ENCODE peak calls at places on chromosomes 1 and 21, in five cellular contexts. K, W, N, H and E are unnamed samples.

GRCh38 chr1:32773764-32774463 is 43.2 kb downstream of the YARS1 start:
- DNase-seq in H (no peak), K (no peak), W (no peak), N (peak), E (no peak)

GRCh38 chr1:160351629-160352028 is 8.4 kb downstream of the NCSTN start:
- DNase-seq in H (no peak), N (no peak), W (no peak), K (no peak), E (no peak)

GRCh38 chr1:147808025-147808424 is 47.6 kb upstream of the GJA5 start:
- DNase-seq in K (no peak), H (no peak), N (peak), W (no peak), E (no peak)

GRCh38 chr1:117237701-117238413 is 27.1 kb upstream of the VTCN1 start:
- DNase-seq in K (no peak), W (no peak), H (no peak), N (no peak), E (no peak)

GRCh38 chr1:11638121-11638520 is 16.1 kb downstream of the FBXO2 start:
- DNase-seq in W (no peak), H (no peak), K (no peak), N (no peak), E (no peak)

GRCh38 chr21:45655071-45655470 is 11.5 kb downstream of the PCBP3 start:
- DNase-seq in K (no peak), N (no peak), H (no peak), W (no peak), E (no peak)

GRCh38 chr1:119340861-119341261 is 27.7 kb upstream of the HAO2 start:
- DNase-seq in W (no peak), H (no peak), K (no peak), N (no peak), E (no peak)

GRCh38 chr1:1630191-1630964 is 1.6 kb upstream of the MMP23B start:
- DNase-seq in W (peak), N (peak), K (no peak), H (peak), E (peak)

GRCh38 chr21:25963186-25963585 is 207.4 kb downstream of the APP start:
- DNase-seq in K (no peak), W (no peak), N (no peak), H (no peak), E (no peak)

GRCh38 chr1:209839875-209840491 is 12.2 kb downstream of the UTP25 start:
- DNase-seq in K (no peak), W (no peak), H (no peak), N (peak), E (no peak)

GRCh38 chr1:36905941-36906340 is 128.4 kb downstream of the GRIK3 start:
- DNase-seq in K (no peak), H (no peak), N (no peak), W (peak), E (no peak)

GRCh38 chr1:87451229-87451900 is 122.7 kb downstream of the LMO4 start:
- DNase-seq in W (no peak), N (no peak), H (no peak), K (no peak), E (no peak)

GRCh38 chr1:33111965-33112364 is 31.0 kb downstream of the AZIN2 start:
- DNase-seq in K (no peak), W (no peak), N (no peak), H (no peak), E (no peak)

GRCh38 chr1:26317143-26317542 is 615 bp upstream of the CD52 start:
- DNase-seq in H (no peak), K (no peak), W (no peak), N (no peak), E (no peak)

GRCh38 chr1:26320896-26321295 is 3.1 kb downstream of the CD52 start:
- DNase-seq in K (no peak), W (no peak), N (no peak), H (no peak), E (no peak)

GRCh38 chr1:26317612-26318337 is at the start of gene CD52:
- DNase-seq in H (peak), K (no peak), W (peak), N (no peak), E (no peak)

GRCh38 chr1:26315874-26316850 is 1.6 kb upstream of the CD52 start:
- DNase-seq in H (no peak), K (no peak), N (no peak), W (no peak), E (no peak)

GRCh38 chr1:26318338-26319064 is 743 bp downstream of the CD52 start:
- DNase-seq in W (peak), N (peak), K (no peak), H (no peak), E (no peak)
- H3K4me3 ChIP-seq in W (peak), N (no peak), K (peak), H (peak), E (peak)

GRCh38 chr1:154272217-154272998 is at the start of gene HAX1:
- DNase-seq in N (peak), H (peak), W (peak), K (peak), E (peak)
- TF ChIP-seq POLR2A in N (peak), H (peak), W (no peak), K (peak), E (peak)

DNA sequence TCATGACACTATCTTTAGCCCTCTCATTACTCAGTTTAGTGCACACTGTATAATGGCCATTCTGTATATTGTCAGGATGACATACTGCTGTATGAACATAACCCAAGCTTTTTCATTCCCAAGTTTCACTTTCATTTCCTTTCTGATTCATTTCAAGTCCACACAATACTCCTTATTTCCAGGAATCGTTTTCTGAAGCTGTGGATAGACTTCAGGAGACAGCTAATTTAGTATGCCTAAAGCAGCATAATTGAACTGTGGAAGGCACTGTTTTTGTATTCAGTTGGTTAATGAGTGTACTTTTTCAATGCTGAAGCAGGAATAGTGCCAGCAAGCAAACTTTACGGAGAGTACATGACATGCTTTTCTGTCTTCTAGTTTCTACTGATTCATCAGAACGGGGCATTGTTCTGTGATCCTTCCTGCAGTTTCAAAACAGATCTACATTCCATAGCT is 578.5 kb upstream of the ZP4 start:
- DNase-seq in W (no peak), N (no peak), H (no peak), K (no peak), E (no peak)
- H3K27ac ChIP-seq in W (no peak), N (no peak), H (no peak), K (no peak), E (no peak)

DNA sequence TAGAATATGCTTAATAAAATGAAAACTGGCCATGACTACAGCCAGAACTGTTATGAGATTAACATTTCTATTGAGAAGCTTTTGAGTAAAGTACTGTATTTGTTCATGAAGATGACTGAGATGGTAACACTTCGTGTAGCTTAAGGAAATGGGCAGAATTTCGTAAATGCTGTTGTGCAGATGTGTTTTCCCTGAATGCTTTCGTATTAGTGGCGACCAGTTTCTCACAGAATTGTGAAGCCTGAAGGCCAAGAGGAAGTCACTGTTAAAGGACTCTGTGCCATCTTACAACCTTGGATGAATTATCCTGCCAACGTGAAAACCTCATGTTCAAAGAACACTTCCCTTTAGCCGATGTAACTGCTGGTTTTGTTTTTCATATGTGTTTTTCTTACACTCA is 163.9 kb downstream of the NEK7 start:
- DNase-seq in N (no peak), W (no peak), H (no peak), K (no peak), E (no peak)
- H3K4me3 ChIP-seq in N (no peak), W (no peak), H (no peak), K (no peak), E (no peak)